ENCODE peak calls at places on chromosomes 7 and 10, in four cellular contexts. V is GM23248; S is CD4-positive, alpha-beta memory T cell; E is PC-3. O is an unnamed sample.

GRCh38 chr7:129540340-129540739 is 38.0 kb downstream of the SMKR1 start:
- DNase-seq in V (no peak), S (no peak), E (no peak), O (no peak)

GRCh38 chr7:22267989-22268615 is 88.9 kb downstream of the RAPGEF5 start:
- DNase-seq in V (no peak), S (no peak), E (no peak), O (no peak)

GRCh38 chr7:158345731-158346130 is 241.9 kb downstream of the PTPRN2 start:
- DNase-seq in V (no peak), S (no peak), E (no peak), O (no peak)

GRCh38 chr10:18238875-18239485 is 98.8 kb downstream of the CACNB2 start:
- DNase-seq in V (peak; percentile 78), S (no peak), E (peak; percentile 46), O (no peak)

GRCh38 chr10:49644035-49644345 is 30.2 kb downstream of the CHAT start:
- DNase-seq in V (no peak), S (no peak), E (no peak), O (no peak)

GRCh38 chr10:34327184-34327583 is 487.9 kb downstream of the PARD3 start:
- DNase-seq in V (no peak), S (no peak), E (no peak), O (no peak)

GRCh38 chr10:26821699-26822542 is 38.8 kb downstream of the ABI1 start:
- DNase-seq in V (no peak), S (no peak), E (no peak), O (no peak)

GRCh38 chr10:110414563-110415309 is 83.0 kb upstream of the DUSP5 start:
- DNase-seq in V (peak; percentile 30), S (peak; percentile 94), E (peak; percentile 96), O (peak; percentile 62)

GRCh38 chr7:143305423-143306070 is 10.4 kb upstream of the CLCN1 start:
- DNase-seq in V (peak; percentile 63), S (peak; percentile 49), E (peak; percentile 85), O (no peak)

GRCh38 chr10:132507956-132508490 is 29.6 kb upstream of the INPP5A start:
- DNase-seq in V (no peak), S (no peak), E (no peak), O (no peak)

GRCh38 chr7:25752967-25753791 is 398.8 kb upstream of the NFE2L3 start:
- DNase-seq in V (no peak), S (no peak), E (peak; percentile 2), O (no peak)

GRCh38 chr7:41280491-41280890 is 422.4 kb downstream of the INHBA start:
- DNase-seq in V (no peak), S (no peak), E (no peak), O (peak; percentile 16)

GRCh38 chr10:3964516-3964915 is 179.5 kb upstream of the KLF6 start:
- DNase-seq in V (no peak), S (no peak), E (no peak), O (no peak)

GRCh38 chr7:155951554-155952158 is 139.4 kb upstream of the SHH start:
- DNase-seq in V (peak; percentile 16), S (no peak), E (peak; percentile 96), O (peak; percentile 95)

GRCh38 chr10:5518143-5518542 is 6.6 kb upstream of the CALML3 start:
- DNase-seq in V (no peak), S (no peak), E (peak; percentile 35), O (no peak)

GRCh38 chr10:27158421-27158820 is 3.3 kb downstream of the MASTL start:
- DNase-seq in V (peak; percentile 48), S (no peak), E (peak; percentile 73), O (peak; percentile 48)

GRCh38 chr7:30835396-30835915 is 64.2 kb downstream of the MINDY4 start:
- DNase-seq in V (no peak), S (no peak), E (no peak), O (no peak)

GRCh38 chr10:91013985-91014384 is 93.1 kb upstream of the ANKRD1 start:
- DNase-seq in V (no peak), S (no peak), E (no peak), O (no peak)

GRCh38 chr10:91012502-91012901 is 91.6 kb upstream of the ANKRD1 start:
- DNase-seq in V (peak; percentile 10), S (no peak), E (peak; percentile 4), O (no peak)

GRCh38 chr10:91022390-91022789 is 101.5 kb upstream of the ANKRD1 start:
- DNase-seq in V (no peak), S (no peak), E (no peak), O (no peak)

GRCh38 chr10:91022924-91023707 is 102.2 kb upstream of the ANKRD1 start:
- DNase-seq in V (no peak), S (no peak), E (no peak), O (no peak)

DNA sequence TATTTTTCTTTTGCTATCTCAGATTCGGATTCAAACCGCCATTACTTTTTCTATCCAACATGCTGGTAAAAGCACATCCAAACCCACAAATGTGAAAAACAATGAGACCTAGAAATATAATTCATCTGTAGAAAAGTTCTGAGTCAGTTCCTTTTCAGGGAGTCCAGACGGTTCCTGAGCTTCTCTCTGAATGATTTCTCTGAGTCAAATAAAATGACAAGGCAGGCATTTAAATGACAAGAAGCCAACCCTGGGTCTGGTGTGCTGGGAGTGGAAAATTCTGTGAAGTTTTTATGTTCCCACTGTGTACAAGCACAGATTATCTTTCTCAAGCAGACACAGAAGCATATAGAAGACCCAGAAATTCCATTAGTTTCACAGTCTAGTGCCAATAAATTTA is 96.3 kb upstream of the ANKRD1 start:
- DNase-seq in V (no peak), S (no peak), E (no peak), O (no peak)
- H3K27ac ChIP-seq in V (no peak overlapping the region), S (no peak overlapping the region), E (no peak overlapping the region), O (no peak overlapping the region)

GRCh38 chr7:5792792-5793191 is 11.3 kb upstream of the RNF216 start:
- DNase-seq in V (no peak), S (no peak), E (no peak), O (no peak)
- H3K27ac ChIP-seq in V (no peak overlapping the region), S (no peak overlapping the region), E (no peak overlapping the region), O (no peak overlapping the region)

GRCh38 chr7:42479452-42480303 is 242.7 kb upstream of the GLI3 start:
- DNase-seq in V (no peak), S (no peak), E (peak; percentile 89), O (peak; percentile 34)
- H3K27ac ChIP-seq in V (no peak overlapping the region), S (no peak overlapping the region), E (peak overlapping the region; percentile 80), O (peak overlapping the region; percentile 55)

DNA sequence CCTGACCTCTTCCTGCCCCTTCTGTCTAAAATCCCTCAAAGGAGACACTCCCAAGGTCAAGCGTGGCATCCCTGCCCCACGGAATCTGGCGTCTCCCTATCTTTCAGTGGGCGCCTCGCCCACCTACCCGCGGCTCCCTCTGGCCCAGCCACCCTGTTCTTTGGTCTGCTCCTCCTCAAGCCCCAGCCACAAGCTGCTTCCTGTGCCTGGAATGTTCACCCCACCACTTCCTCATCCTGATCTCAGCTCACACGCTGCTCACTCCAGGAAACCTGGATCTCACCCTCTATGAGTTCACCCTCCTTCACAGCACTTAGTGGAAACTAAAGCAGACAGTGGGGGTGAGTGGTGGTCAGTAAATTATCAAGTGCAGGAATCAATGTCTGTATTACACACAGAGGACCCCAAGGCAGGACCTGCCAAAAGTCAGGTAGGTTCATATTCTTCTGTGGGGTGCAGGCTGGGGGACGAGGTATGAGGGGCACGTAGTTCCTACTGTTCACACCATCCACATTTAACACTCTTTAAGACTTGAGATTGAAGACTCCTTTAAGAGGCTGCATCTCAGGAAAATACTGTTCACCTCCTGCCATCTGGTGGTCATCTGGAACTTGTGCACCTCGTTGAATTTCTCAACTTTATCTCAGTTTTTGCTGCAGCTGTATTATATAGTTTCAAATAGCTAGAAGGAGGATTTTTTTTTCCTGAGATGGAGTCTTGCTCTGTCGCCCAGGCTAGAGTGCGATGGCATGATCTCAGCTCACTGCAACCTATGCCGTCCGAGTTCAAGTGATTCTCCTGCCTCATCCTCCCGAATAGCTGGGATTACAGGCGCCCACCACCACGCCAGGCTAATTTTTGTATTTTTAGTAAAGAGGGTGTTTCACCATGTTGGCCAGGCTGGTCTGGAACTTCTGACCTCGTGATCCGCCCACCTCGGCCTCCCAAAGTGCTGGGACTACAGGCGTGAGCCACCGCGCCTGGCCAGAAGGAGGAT is 166.6 kb downstream of the ARHGAP21 start:
- DNase-seq in V (peak; percentile 76), S (no peak), E (peak; percentile 74), O (no peak)
- H3K27ac ChIP-seq in V (no peak overlapping the region), S (no peak overlapping the region), E (no peak overlapping the region), O (no peak overlapping the region)

DNA sequence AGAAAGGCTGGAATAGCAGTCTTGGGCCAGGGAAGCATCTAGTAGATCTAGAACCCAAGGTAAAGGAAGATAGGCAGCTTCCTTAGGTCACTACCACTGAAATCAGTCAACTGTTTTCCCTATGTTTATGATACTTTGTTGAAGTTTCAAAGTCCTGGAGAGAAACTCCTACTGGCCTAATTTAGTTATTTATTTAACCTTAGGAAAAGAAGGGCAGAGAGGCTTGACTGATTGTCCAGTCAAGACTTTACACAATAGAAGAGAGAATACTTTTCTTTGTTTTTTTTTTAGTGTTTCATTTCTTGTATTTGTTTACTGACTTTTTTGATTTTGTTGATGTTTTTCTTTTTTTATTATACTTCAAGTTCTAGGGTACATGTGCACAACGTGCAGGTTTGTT is 138.9 kb upstream of the PHYHIPL start:
- DNase-seq in V (no peak), S (no peak), E (no peak), O (no peak)
- H3K27ac ChIP-seq in V (no peak overlapping the region), S (no peak overlapping the region), E (no peak overlapping the region), O (no peak overlapping the region)

DNA sequence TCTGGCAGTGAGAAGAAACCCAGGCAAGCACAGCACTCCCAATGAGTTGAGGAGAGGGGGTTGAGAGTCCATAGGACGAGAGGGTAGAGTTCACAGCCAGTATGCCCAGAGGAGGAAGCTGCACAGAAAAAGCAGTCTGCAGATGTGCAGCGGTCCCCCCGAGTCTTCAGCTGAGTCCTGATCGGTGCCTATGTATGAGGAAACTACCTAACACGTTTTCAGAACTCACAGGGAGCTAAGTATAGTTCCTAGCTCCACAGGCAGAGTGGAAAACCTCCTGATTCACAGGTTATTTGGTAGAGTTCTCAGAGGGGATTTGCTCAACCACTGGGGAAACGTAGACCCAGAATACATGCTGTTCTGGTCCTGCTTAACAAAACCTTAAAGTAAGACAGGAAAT is 271.3 kb upstream of the CNTNAP2 start:
- DNase-seq in V (no peak), S (no peak), E (no peak), O (no peak)
- H3K27ac ChIP-seq in V (no peak overlapping the region), S (no peak overlapping the region), E (no peak overlapping the region), O (no peak overlapping the region)

GRCh38 chr10:20879136-20879535 is 18.0 kb downstream of the NEBL start:
- DNase-seq in V (no peak), S (no peak), E (peak; percentile 73), O (no peak)
- H3K27ac ChIP-seq in V (no peak overlapping the region), S (no peak overlapping the region), E (peak overlapping the region; percentile 99), O (no peak overlapping the region)

GRCh38 chr10:72692897-72693598 is 1.1 kb downstream of the MCU start:
- DNase-seq in V (peak; percentile 46), S (peak; percentile 25), E (peak; percentile 36), O (no peak)
- H3K27ac ChIP-seq in V (peak overlapping the region; percentile 40), S (peak overlapping the region; percentile 61), E (no peak overlapping the region), O (peak overlapping the region; percentile 76)

DNA sequence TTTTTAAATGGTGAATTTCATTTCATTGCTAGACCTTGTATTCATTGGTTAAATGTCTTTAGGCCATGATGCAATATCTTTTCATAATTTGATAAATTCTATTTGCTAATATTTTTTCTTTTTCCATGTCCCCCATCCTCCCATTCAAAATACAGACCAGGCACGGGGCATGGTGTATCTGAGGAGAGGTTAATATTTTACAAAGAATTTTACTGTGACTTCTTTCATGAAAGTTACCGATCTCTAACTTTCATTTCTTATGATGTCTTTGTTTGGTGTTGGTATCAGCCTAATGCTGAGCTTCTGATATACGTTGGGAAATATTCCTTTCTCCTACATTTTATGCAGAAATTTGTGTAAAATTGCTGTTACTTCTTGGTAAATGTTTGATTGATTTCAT is 216.7 kb upstream of the IGFBP3 start:
- DNase-seq in V (no peak), S (no peak), E (no peak), O (no peak)
- H3K27ac ChIP-seq in V (no peak overlapping the region), S (no peak overlapping the region), E (no peak overlapping the region), O (no peak overlapping the region)